ENCODE peak calls at places on chromosomes 16 and 17, in nine cellular contexts. K is B cell, R is fibroblast of pulmonary artery, Z is AG04450, V is cardiac muscle cell, T is A549, Q is HFF-Myc, F is GM12864, C is IMR-90. W is an unnamed sample.
A peak's percentile ranks its signal among the peaks of the same experiment; 100 is the strongest.

GRCh38 chr17:8326591-8327583 is 12.8 kb upstream of the ODF4 start:
- DNase-seq in T (no peak), K (peak; percentile 43), Z (no peak), Q (no peak), C (no peak), V (peak; percentile 61), R (peak; percentile 30), F (no peak), W (no peak)

GRCh38 chr17:47802341-47803022 is 19.1 kb downstream of the OSBPL7 start:
- DNase-seq in Z (no peak), Q (no peak), K (peak; percentile 62), V (peak; percentile 53), T (peak; percentile 77), R (peak; percentile 54), C (peak; percentile 41), F (peak; percentile 18), W (peak; percentile 67)

GRCh38 chr16:56637814-56638750 is at the start of gene MT1A:
- DNase-seq in C (peak; percentile 7), F (no peak), K (no peak), V (peak; percentile 65), Q (no peak), T (peak; percentile 40), R (peak; percentile 49), Z (no peak), W (no peak)

GRCh38 chr16:303760-304505 is 21.0 kb downstream of the PDIA2 start:
- DNase-seq in C (no peak), Q (no peak), Z (no peak), F (no peak), R (peak; percentile 3), K (no peak), T (peak; percentile 44), V (peak; percentile 17), W (no peak)

GRCh38 chr16:65118866-65119265 is 3.0 kb downstream of the CDH11 start:
- DNase-seq in Q (no peak), R (no peak), V (no peak), F (no peak), C (peak; percentile 34), T (no peak), Z (no peak), K (no peak), W (no peak)

GRCh38 chr17:4789951-4790704 is 1.4 kb downstream of the GLTPD2 start:
- DNase-seq in F (peak; percentile 46), T (peak; percentile 94), V (peak; percentile 90), Z (peak; percentile 69), R (peak; percentile 91), Q (peak; percentile 74), C (peak; percentile 93), K (peak; percentile 90), W (peak; percentile 95)

GRCh38 chr17:72682597-72682996 is 409.9 kb downstream of the SLC39A11 start:
- DNase-seq in T (peak; percentile 82), C (peak; percentile 80), V (no peak), Q (no peak), K (no peak), Z (no peak), F (no peak), R (no peak), W (no peak)

GRCh38 chr16:65305588-65305987 is 183.7 kb upstream of the CDH11 start:
- DNase-seq in F (no peak), Q (no peak), Z (no peak), R (no peak), T (no peak), V (no peak), C (no peak), K (no peak), W (no peak)

GRCh38 chr16:59913666-59914065 is 1179.5 kb upstream of the GOT2 start:
- DNase-seq in F (no peak), Z (no peak), Q (no peak), V (no peak), K (no peak), C (no peak), R (peak; percentile 1), T (no peak), W (no peak)

GRCh38 chr16:25501530-25502255 is 190.1 kb upstream of the HS3ST4 start:
- DNase-seq in Z (no peak), F (no peak), R (no peak), Q (no peak), C (no peak), K (no peak), T (no peak), V (no peak), W (no peak)

GRCh38 chr17:72370819-72371218 is 250.0 kb downstream of the SOX9 start:
- DNase-seq in F (no peak), R (peak; percentile 55), K (no peak), T (peak; percentile 54), V (peak; percentile 65), Z (peak; percentile 64), C (peak; percentile 88), Q (no peak), W (peak; percentile 83)

GRCh38 chr17:36791150-36791653 is 146.1 kb upstream of the LHX1 start:
- DNase-seq in R (no peak), F (no peak), K (no peak), V (no peak), T (no peak), Z (no peak), Q (no peak), C (no peak), W (no peak)

GRCh38 chr17:71934520-71934919 is 186.3 kb upstream of the SOX9 start:
- DNase-seq in T (no peak), F (no peak), K (no peak), V (no peak), R (no peak), Z (no peak), C (no peak), Q (no peak), W (no peak)

GRCh38 chr17:17496189-17497064 is at the start of gene RASD1:
- DNase-seq in T (peak; percentile 85), Q (no peak), K (peak; percentile 90), F (no peak), Z (peak; percentile 56), R (peak; percentile 84), C (peak; percentile 81), V (peak; percentile 92), W (peak; percentile 69)

GRCh38 chr17:37815516-37815915 is 70.7 kb upstream of the HNF1B start:
- DNase-seq in V (no peak), F (no peak), T (peak; percentile 64), Z (no peak), R (no peak), Q (no peak), C (no peak), K (no peak), W (no peak)

GRCh38 chr17:81365601-81366585 is 29.4 kb upstream of the BAHCC1 start:
- DNase-seq in R (peak; percentile 73), K (no peak), Q (no peak), Z (no peak), F (no peak), T (no peak), V (peak; percentile 86), C (peak; percentile 81), W (peak; percentile 95)

GRCh38 chr17:59844884-59845594 is 47.7 kb downstream of the TUBD1 start:
- DNase-seq in K (no peak), C (peak; percentile 70), V (peak; percentile 70), R (peak; percentile 82), F (no peak), T (peak; percentile 89), Z (no peak), Q (no peak), W (peak; percentile 62)

DNA sequence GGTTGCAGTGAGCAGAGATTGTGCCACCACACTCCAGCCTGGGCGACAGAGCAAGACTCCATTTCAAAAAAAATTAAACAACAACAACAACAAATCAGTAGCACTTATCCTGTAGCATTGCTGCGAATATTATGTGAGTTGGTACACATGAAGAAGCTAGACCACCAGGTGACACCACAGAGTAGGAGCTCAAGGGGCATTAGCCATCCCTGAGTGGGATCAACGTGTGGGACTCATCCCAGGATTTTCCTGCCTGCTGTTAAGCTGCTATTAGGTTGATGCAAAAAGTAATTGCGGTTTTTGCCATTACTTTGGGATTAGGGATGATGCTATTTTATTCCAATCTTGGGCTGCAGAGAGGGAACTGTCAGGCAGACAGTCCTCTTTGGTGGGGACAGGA is 47.2 kb downstream of the OTOA start:
- DNase-seq in Z (no peak), R (peak; percentile 8), K (no peak), C (no peak), Q (no peak), F (no peak), V (no peak), T (no peak), W (no peak)
- TF ChIP-seq CTCF in Z (no peak), R (no peak), K (no peak), C (no peak), Q (no peak), F (no peak), V (no peak), T (no peak), W (no peak)

DNA sequence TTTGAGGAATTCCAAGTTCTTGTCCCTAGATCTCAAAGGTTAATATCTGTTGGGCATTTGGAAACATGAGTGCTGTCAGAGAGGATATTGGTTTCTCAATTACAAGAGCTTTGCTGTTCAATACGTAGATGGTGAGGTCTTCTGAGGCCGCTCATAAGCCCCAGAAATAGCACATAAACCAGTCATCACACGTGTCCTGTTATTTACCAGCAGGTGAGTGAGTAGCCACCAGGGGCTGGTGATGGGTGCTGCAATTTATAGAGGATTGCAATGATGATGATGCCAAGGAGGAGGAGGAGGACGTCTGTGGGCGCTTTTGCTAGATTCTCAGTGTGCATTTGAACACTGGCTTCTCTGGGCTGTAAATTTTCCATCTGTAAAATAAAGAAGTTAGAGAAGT is 89.0 kb downstream of the SALL1 start:
- DNase-seq in Q (no peak), Z (no peak), V (no peak), K (no peak), C (no peak), T (peak; percentile 9), F (no peak), R (no peak), W (peak; percentile 7)
- TF ChIP-seq CTCF in Q (no peak), Z (no peak), V (no peak), K (no peak), C (no peak), T (no peak), F (no peak), R (no peak), W (no peak)

DNA sequence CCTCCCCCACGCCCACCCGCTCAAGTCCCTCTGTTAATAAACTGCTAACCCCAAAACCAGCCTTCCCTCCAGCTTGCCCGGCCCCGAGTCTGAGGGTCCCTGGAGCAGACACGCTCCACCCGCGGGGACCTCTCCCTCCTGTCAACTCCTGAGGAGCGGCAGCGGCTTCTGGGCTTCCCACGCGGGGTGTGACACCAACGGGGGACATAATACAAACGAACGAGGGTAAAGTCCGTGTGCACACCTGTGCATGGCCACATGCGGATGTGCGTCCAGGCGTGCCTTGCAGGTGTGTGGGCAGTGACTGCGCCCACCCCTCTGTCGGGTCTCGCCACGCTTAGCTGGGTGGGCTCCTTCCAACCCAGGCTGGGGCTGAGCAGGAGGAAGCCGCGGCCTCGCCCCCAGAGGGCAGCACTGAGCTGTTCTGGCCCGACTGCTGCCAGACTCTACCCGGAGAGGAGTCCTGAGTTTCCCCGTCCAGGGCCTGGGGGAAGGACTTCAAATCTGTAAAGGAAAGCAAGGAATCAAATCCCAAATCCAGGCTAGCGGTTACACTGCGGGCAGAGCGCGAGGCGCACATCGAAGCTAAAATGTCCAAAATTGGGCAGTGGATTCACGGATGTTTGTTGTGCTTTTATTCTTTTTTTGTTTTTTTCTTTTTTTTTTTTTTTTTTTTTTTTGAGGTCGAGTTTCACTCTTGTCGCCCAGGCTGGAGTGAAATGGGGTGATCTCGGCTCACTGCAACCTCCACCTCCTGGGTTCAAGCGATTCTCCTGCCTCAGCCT is 24.2 kb upstream of the KRT17 start:
- DNase-seq in F (peak; percentile 45), K (peak; percentile 90), T (peak; percentile 92), Z (peak; percentile 61), R (peak; percentile 85), V (peak; percentile 89), Q (no peak), C (peak; percentile 77), W (peak; percentile 87)
- TF ChIP-seq CTCF in F (peak; percentile 92), K (peak; percentile 74), T (peak; percentile 93), Z (peak; percentile 93), R (peak; percentile 95), V (peak; percentile 99), Q (peak; percentile 98), C (peak; percentile 84), W (peak; percentile 88)

GRCh38 chr16:68592466-68593337 is 52.4 kb upstream of the CDH3 start:
- DNase-seq in T (peak; percentile 32), K (peak; percentile 20), F (no peak), Z (no peak), Q (no peak), R (peak; percentile 16), V (peak; percentile 27), C (no peak), W (peak; percentile 25)
- TF ChIP-seq CTCF in T (no peak), K (peak; percentile 28), F (peak; percentile 15), Z (no peak), Q (peak; percentile 22), R (peak; percentile 36), V (peak; percentile 24), C (peak; percentile 3), W (peak; percentile 32)

W was measured in MCF 10A.